ENCODE peak calls at places on chromosomes 7 and 10, in nine cellular contexts. P is hepatocyte, Z is PC-9, N is heart left ventricle, M is A549, H is body of pancreas, F is OCI-LY7, O is lower lobe of right lung, R is left ventricle myocardium inferior. Y is an unnamed sample.

GRCh38 chr7:98286093-98286525 is 4.6 kb downstream of the BRI3 start:
- DNase-seq in P (peak; percentile 57), Z (peak; percentile 76), N (peak; percentile 82), M (no peak), H (peak; percentile 82), F (no peak), O (peak; percentile 80), R (peak; percentile 63), Y (peak; percentile 67)

GRCh38 chr10:73881221-73881919 is 7.0 kb upstream of the CAMK2G start:
- DNase-seq in P (no peak), Z (no peak), N (no peak), M (no peak), H (no peak), F (no peak), O (no peak), R (no peak), Y (no peak)

GRCh38 chr7:38312776-38313175 is 39.3 kb upstream of the TARP start:
- DNase-seq in P (no peak), Z (no peak), N (no peak), M (no peak), H (no peak), F (no peak), O (no peak), R (no peak), Y (no peak)

GRCh38 chr7:84100866-84101265 is 93.7 kb downstream of the SEMA3A start:
- DNase-seq in P (peak; percentile 10), Z (no peak), N (no peak), M (peak; percentile 53), H (no peak), F (no peak), O (no peak), R (no peak), Y (peak; percentile 13)

GRCh38 chr7:121126801-121127534 is 138.5 kb downstream of the CPED1 start:
- DNase-seq in P (no peak), Z (no peak), N (no peak), M (no peak), H (no peak), F (peak; percentile 53), O (no peak), R (no peak), Y (no peak)

GRCh38 chr7:44109991-44110390 is 5.8 kb downstream of the AEBP1 start:
- DNase-seq in P (no peak), Z (no peak), N (no peak), M (no peak), H (no peak), F (no peak), O (no peak), R (no peak), Y (no peak)

GRCh38 chr7:75656740-75657139 is 82.0 kb downstream of the HIP1 start:
- DNase-seq in P (no peak), Z (no peak), N (no peak), M (no peak), H (no peak), F (no peak), O (no peak), R (no peak), Y (no peak)

GRCh38 chr7:100477871-100478248 is 1.2 kb downstream of the TSC22D4 start:
- DNase-seq in P (no peak), Z (no peak), N (peak; percentile 65), M (no peak), H (no peak), F (no peak), O (no peak), R (no peak), Y (no peak)

GRCh38 chr7:155590215-155591023 is 44.1 kb upstream of the CNPY1 start:
- DNase-seq in P (peak; percentile 54), Z (no peak), N (peak; percentile 75), M (no peak), H (peak; percentile 48), F (peak; percentile 9), O (peak; percentile 93), R (peak; percentile 44), Y (no peak)

GRCh38 chr7:81560708-81561107 is 209.1 kb downstream of the HGF start:
- DNase-seq in P (no peak), Z (no peak), N (no peak), M (no peak), H (no peak), F (no peak), O (no peak), R (no peak), Y (no peak)

GRCh38 chr7:101197991-101198390 is 2.8 kb downstream of the MOGAT3 start:
- DNase-seq in P (no peak), Z (no peak), N (no peak), M (no peak), H (no peak), F (no peak), O (no peak), R (no peak), Y (no peak)

GRCh38 chr10:29981510-29981909 is 77.9 kb downstream of the JCAD start:
- DNase-seq in P (no peak), Z (no peak), N (no peak), M (no peak), H (no peak), F (no peak), O (no peak), R (no peak), Y (no peak)

GRCh38 chr7:129213828-129214227 is 11.0 kb upstream of the AHCYL2 start:
- DNase-seq in P (peak; percentile 37), Z (peak; percentile 61), N (no peak), M (no peak), H (no peak), F (peak; percentile 53), O (no peak), R (no peak), Y (no peak)

GRCh38 chr7:18262054-18262453 is 233.5 kb upstream of the HDAC9 start:
- DNase-seq in P (no peak), Z (no peak), N (no peak), M (no peak), H (no peak), F (no peak), O (no peak), R (no peak), Y (no peak)

GRCh38 chr7:22607180-22607579 is 107.2 kb upstream of the STEAP1B start:
- DNase-seq in P (no peak), Z (no peak), N (no peak), M (no peak), H (no peak), F (no peak), O (no peak), R (no peak), Y (no peak)

GRCh38 chr7:41425926-41426325 is 277.0 kb downstream of the INHBA start:
- DNase-seq in P (no peak), Z (no peak), N (no peak), M (no peak), H (no peak), F (no peak), O (no peak), R (no peak), Y (peak; percentile 81)

GRCh38 chr7:100539436-100540006 is 518 bp downstream of the AGFG2 start:
- DNase-seq in P (no peak), Z (no peak), N (no peak), M (no peak), H (no peak), F (peak; percentile 24), O (no peak), R (no peak), Y (no peak)

GRCh38 chr7:102985176-102985783 is 72.5 kb downstream of the LRRC17 start:
- DNase-seq in P (no peak), Z (no peak), N (no peak), M (no peak), H (no peak), F (no peak), O (no peak), R (no peak), Y (no peak)

GRCh38 chr10:97858001-97858439 is 8.4 kb downstream of the GOLGA7B start:
- DNase-seq in P (peak; percentile 44), Z (no peak), N (no peak), M (no peak), H (no peak), F (no peak), O (no peak), R (no peak), Y (no peak)

GRCh38 chr7:150863946-150864345 is 11.6 kb downstream of the AOC1 start:
- DNase-seq in P (no peak), Z (no peak), N (no peak), M (no peak), H (no peak), F (no peak), O (no peak), R (no peak), Y (no peak)

DNA sequence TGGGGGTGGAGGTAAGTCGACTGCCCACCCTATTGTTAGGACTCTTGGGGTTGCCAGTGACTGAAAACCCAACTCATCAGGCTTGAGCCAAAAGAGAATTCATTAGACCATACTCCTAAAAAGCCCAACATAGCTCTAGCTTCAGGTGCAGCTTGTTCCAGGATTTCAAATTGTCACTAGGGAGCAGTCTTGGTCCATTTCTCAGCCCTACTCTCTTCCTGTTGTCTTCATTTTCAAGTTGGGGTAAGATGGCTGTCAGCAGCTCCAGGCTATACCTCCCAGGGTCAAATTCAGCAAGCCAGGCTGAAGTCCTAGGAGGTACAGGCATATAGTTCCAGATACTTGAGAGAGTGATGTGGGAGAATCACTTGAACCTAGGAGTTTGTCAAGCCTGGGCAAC is 14.9 kb upstream of the COL13A1 start:
- DNase-seq in P (no peak), Z (no peak), N (no peak), M (no peak), H (no peak), F (peak; percentile 14), O (no peak), R (no peak), Y (no peak)
- TF ChIP-seq CTCF in P (peak; percentile 35), Z (peak; percentile 57), N (peak; percentile 16), M (peak; percentile 33), H (peak; percentile 22), F (peak; percentile 49), O (no peak), R (peak; percentile 30), Y (no peak)

GRCh38 chr7:88219781-88220747 is at the start of gene SRI:
- DNase-seq in P (peak; percentile 93), Z (peak; percentile 93), N (peak; percentile 93), M (peak; percentile 80), H (peak; percentile 90), F (peak; percentile 87), O (peak; percentile 95), R (peak; percentile 88), Y (peak; percentile 84)
- H3K27ac ChIP-seq in P (peak within 1 kb of the TSS; percentile 94), Z (peak within 1 kb of the TSS; percentile 97), N (peak within 1 kb of the TSS; percentile 89), M (peak within 1 kb of the TSS; percentile 96), H (peak within 1 kb of the TSS; percentile 99), F (peak within 1 kb of the TSS; percentile 63), O (peak within 1 kb of the TSS; percentile 92), R (peak within 1 kb of the TSS; percentile 97), Y (peak within 1 kb of the TSS; percentile 83)

DNA sequence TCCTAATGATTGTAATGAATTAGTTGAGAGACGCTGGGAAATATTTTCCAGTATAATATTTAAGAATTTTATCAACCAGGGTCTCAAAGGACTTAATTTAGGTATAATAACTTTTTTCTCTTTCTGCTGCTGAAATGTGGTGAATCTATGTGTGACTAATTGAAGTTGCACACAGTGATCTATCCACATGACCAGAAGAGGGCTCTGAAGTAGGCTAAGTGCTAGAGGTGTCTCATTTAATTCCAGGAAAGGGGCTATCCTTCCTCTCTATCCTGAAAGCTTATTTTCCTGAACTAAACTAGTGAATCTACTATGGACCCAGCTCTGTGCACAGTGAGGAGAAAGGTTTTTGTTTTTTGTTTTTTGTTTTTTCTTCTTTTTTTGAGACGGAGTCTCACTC is 294.4 kb upstream of the MYO3A start:
- DNase-seq in P (no peak), Z (no peak), N (no peak), M (no peak), H (no peak), F (no peak), O (no peak), R (no peak), Y (no peak)
- TF ChIP-seq CTCF in P (peak; percentile 12), Z (no peak), N (no peak), M (no peak), H (no peak), F (peak; percentile 18), O (no peak), R (no peak), Y (no peak)

GRCh38 chr10:131113892-131114291 is 197.6 kb downstream of the TCERG1L start:
- DNase-seq in P (no peak), Z (no peak), N (no peak), M (no peak), H (no peak), F (no peak), O (no peak), R (no peak), Y (no peak)
- H3K27ac ChIP-seq in P (no peak overlapping the region), Z (no peak overlapping the region), N (no peak overlapping the region), M (no peak overlapping the region), H (no peak overlapping the region), F (no peak overlapping the region), O (no peak overlapping the region), R (no peak overlapping the region), Y (no peak overlapping the region)